ENCODE peak calls at places on chromosomes 12 and 14, in eight cellular contexts. J, W, R, N, Y, Q, G and K are unnamed samples.

GRCh38 chr12:27682534-27682933 is 13.7 kb upstream of the REP15 start:
- DNase-seq in Y (no peak), J (no peak), R (no peak), N (no peak), G (no peak), W (no peak), Q (no peak), K (no peak)

GRCh38 chr14:99535908-99536778 is 54.9 kb downstream of the CCNK start:
- DNase-seq in Q (no peak), G (no peak), Y (no peak), N (no peak), J (no peak), R (no peak), W (no peak), K (no peak)

GRCh38 chr12:131085125-131085815 is 131.6 kb downstream of the ADGRD1 start:
- DNase-seq in Y (peak; percentile 7), R (no peak), N (no peak), J (no peak), G (peak; percentile 56), W (peak; percentile 24), Q (no peak), K (no peak)

GRCh38 chr12:9740109-9740750 is 7.3 kb upstream of the CLECL1 start:
- DNase-seq in N (peak; percentile 40), W (no peak), G (no peak), R (no peak), Q (no peak), J (no peak), Y (no peak), K (no peak)

GRCh38 chr12:30909088-30909688 is 17.4 kb upstream of the TSPAN11 start:
- DNase-seq in Q (no peak), G (no peak), Y (no peak), N (no peak), W (no peak), J (no peak), R (no peak), K (no peak)

GRCh38 chr12:53696285-53696654 is 20.4 kb upstream of the ATP5MC2 start:
- DNase-seq in Q (no peak), Y (peak; percentile 46), G (no peak), W (peak; percentile 95), J (peak; percentile 84), N (no peak), R (peak; percentile 100), K (peak; percentile 77)

GRCh38 chr14:104248203-104249055 is 110.0 kb downstream of the KIF26A start:
- DNase-seq in G (peak; percentile 61), Y (no peak), Q (no peak), W (peak; percentile 21), J (no peak), N (no peak), R (no peak), K (no peak)

GRCh38 chr12:32100361-32100760 is 6.3 kb upstream of the BICD1 start:
- DNase-seq in N (no peak), J (no peak), R (no peak), W (no peak), Y (no peak), Q (no peak), G (no peak), K (no peak)

GRCh38 chr12:118063567-118064391 is 2.8 kb upstream of the WSB2 start:
- DNase-seq in Q (no peak), J (no peak), Y (no peak), N (no peak), R (no peak), G (no peak), W (no peak), K (no peak)

GRCh38 chr12:9253464-9253863 is 45.3 kb upstream of the PZP start:
- DNase-seq in Y (no peak), W (no peak), J (no peak), Q (no peak), R (no peak), G (no peak), N (no peak), K (no peak)

GRCh38 chr14:73227812-73228781 is 9.2 kb upstream of the PAPLN start:
- DNase-seq in J (no peak), Q (no peak), R (peak; percentile 92), G (no peak), W (peak; percentile 60), N (no peak), Y (no peak), K (no peak)

GRCh38 chr14:64465208-64465821 is at the start of gene AKAP5:
- DNase-seq in J (peak; percentile 80), Q (peak; percentile 71), N (peak; percentile 65), G (peak; percentile 77), R (peak; percentile 43), Y (peak; percentile 80), W (peak; percentile 90), K (peak; percentile 61)

GRCh38 chr14:71300474-71301359 is 393.5 kb downstream of the PCNX1 start:
- DNase-seq in Y (no peak), Q (no peak), N (no peak), W (no peak), R (no peak), G (no peak), J (no peak), K (no peak)

GRCh38 chr12:82757611-82758010 is 70.9 kb downstream of the TMTC2 start:
- DNase-seq in J (no peak), W (no peak), N (no peak), Q (no peak), Y (no peak), G (no peak), R (no peak), K (no peak)

GRCh38 chr12:82326905-82327503 is 31.2 kb downstream of the CCDC59 start:
- DNase-seq in W (no peak), N (no peak), G (no peak), R (peak; percentile 3), Y (no peak), Q (no peak), J (no peak), K (no peak)

GRCh38 chr12:9648701-9649531 is 20.6 kb upstream of the CLEC2D start:
- DNase-seq in G (no peak), W (no peak), R (no peak), Y (no peak), Q (no peak), N (no peak), J (no peak), K (no peak)

GRCh38 chr12:11513288-11513687 is 117.9 kb upstream of the PRB2 start:
- DNase-seq in R (peak; percentile 24), W (peak; percentile 45), Q (no peak), Y (no peak), G (no peak), J (no peak), N (no peak), K (no peak)

GRCh38 chr12:100651108-100651507 is 77.6 kb downstream of the GAS2L3 start:
- DNase-seq in W (no peak), Q (no peak), N (no peak), Y (no peak), G (no peak), R (no peak), J (no peak), K (no peak)

GRCh38 chr12:55642275-55643068 is 5.8 kb downstream of the OR10P1 start:
- DNase-seq in G (no peak), N (no peak), Q (no peak), Y (no peak), J (no peak), R (no peak), W (no peak), K (no peak)

GRCh38 chr14:68364823-68365222 is 428.0 kb downstream of the ZFP36L1 start:
- DNase-seq in J (no peak), W (peak; percentile 36), Q (no peak), G (no peak), N (no peak), R (no peak), Y (no peak), K (no peak)

GRCh38 chr14:89053303-89053702 is 228.9 kb downstream of the TTC8 start:
- DNase-seq in R (no peak), Y (no peak), W (no peak), G (no peak), J (no peak), N (no peak), Q (no peak), K (no peak)

GRCh38 chr12:93317227-93317626 is 60.5 kb upstream of the NUDT4 start:
- DNase-seq in N (no peak), Q (no peak), J (no peak), Y (no peak), G (no peak), R (no peak), W (no peak), K (no peak)
- H3K27ac ChIP-seq in N (no peak overlapping the region), Q (no peak overlapping the region), J (no peak overlapping the region), Y (no peak overlapping the region), G (no peak overlapping the region), R (no peak overlapping the region), W (no peak overlapping the region), K (no peak overlapping the region)

GRCh38 chr12:76555226-76555767 is 4.3 kb downstream of the OSBPL8 start:
- DNase-seq in Q (no peak), N (no peak), G (no peak), J (no peak), Y (no peak), W (no peak), R (no peak), K (no peak)
- H3K27ac ChIP-seq in Q (no peak overlapping the region), N (no peak overlapping the region), G (no peak overlapping the region), J (no peak overlapping the region), Y (no peak overlapping the region), W (no peak overlapping the region), R (no peak overlapping the region), K (peak overlapping the region; percentile 40)

GRCh38 chr12:109998904-109999648 is at the start of gene ANKRD13A:
- DNase-seq in N (peak; percentile 92), Y (peak; percentile 87), R (peak; percentile 90), W (peak; percentile 95), G (peak; percentile 96), J (peak; percentile 91), Q (peak; percentile 85), K (peak; percentile 93)

GRCh38 chr12:109999649-109999971 is 380 bp downstream of the ANKRD13A start:
- DNase-seq in Q (no peak), J (no peak), G (no peak), N (no peak), Y (no peak), W (no peak), R (no peak), K (no peak)

GRCh38 chr12:109998241-109998903 is 858 bp upstream of the ANKRD13A start:
- DNase-seq in G (no peak), Q (no peak), W (no peak), J (no peak), Y (no peak), N (no peak), R (no peak), K (no peak)

GRCh38 chr12:110001596-110001995 is 2.4 kb downstream of the ANKRD13A start:
- DNase-seq in W (no peak), Y (no peak), Q (no peak), R (no peak), N (no peak), G (no peak), J (no peak), K (no peak)

GRCh38 chr12:109999983-110000505 is 814 bp downstream of the ANKRD13A start:
- DNase-seq in Q (peak; percentile 13), G (peak; percentile 74), W (no peak), J (peak; percentile 21), N (peak; percentile 23), R (no peak), Y (no peak), K (no peak)
- H3K27ac ChIP-seq in Q (no peak overlapping the region), G (peak overlapping the region; percentile 74), W (no peak overlapping the region), J (no peak overlapping the region), N (peak overlapping the region; percentile 80), R (peak overlapping the region; percentile 98), Y (no peak overlapping the region), K (peak overlapping the region; percentile 95)

DNA sequence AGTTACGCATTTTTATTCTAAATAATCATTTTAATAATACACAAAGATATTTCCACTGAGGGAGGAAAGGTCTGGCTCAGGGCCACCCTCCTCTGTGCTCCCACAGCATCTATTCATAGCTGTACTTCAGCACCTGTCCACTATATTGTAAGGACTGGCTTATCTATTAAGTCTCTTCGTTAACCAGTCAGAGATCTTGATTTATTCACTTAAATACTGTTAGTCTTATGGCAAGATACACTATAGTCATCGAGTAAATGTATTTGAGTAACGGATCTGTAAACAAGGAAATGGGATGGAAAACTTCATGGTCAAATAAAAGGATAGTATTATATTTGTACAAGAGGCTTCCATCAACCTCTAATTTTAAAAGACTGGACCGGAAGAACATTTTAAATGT is 54.6 kb downstream of the SPTLC2 start:
- DNase-seq in N (no peak), J (no peak), Y (no peak), G (no peak), W (no peak), Q (no peak), R (no peak), K (no peak)
- H3K27ac ChIP-seq in N (no peak overlapping the region), J (no peak overlapping the region), Y (no peak overlapping the region), G (no peak overlapping the region), W (no peak overlapping the region), Q (no peak overlapping the region), R (no peak overlapping the region), K (no peak overlapping the region)